ENCODE peak calls at places on chromosomes 11 and 22, in four cellular contexts. R is A549, H is prostate gland, D is fibroblast of pulmonary artery. U is an unnamed sample.

GRCh38 chr11:113006916-113007445 is 45.8 kb downstream of the NCAM1 start:
- DNase-seq in R (no peak), H (no peak), D (peak; percentile 19), U (no peak)

GRCh38 chr11:90326647-90327046 is 103.8 kb upstream of the CHORDC1 start:
- DNase-seq in R (no peak), H (no peak), D (no peak), U (no peak)

GRCh38 chr22:28952857-28953256 is 69.5 kb downstream of the ZNRF3 start:
- DNase-seq in R (no peak), H (peak; percentile 33), D (peak; percentile 25), U (peak; percentile 43)

GRCh38 chr11:64799256-64799924 is 3.6 kb downstream of the MAP4K2 start:
- DNase-seq in R (no peak), H (no peak), D (no peak), U (no peak)

GRCh38 chr11:115081972-115082371 is 403.6 kb downstream of the NXPE2 start:
- DNase-seq in R (no peak), H (no peak), D (no peak), U (no peak)

GRCh38 chr11:76347391-76347790 is 33.5 kb downstream of the THAP12 start:
- DNase-seq in R (no peak), H (no peak), D (peak; percentile 34), U (no peak)

GRCh38 chr11:46918087-46918751 is at the start of gene LRP4:
- DNase-seq in R (peak; percentile 35), H (peak; percentile 32), D (no peak), U (no peak)

GRCh38 chr11:66484825-66485380 is 4.7 kb downstream of the DPP3 start:
- DNase-seq in R (no peak), H (no peak), D (no peak), U (no peak)

GRCh38 chr11:93579187-93579773 is 36.1 kb upstream of the SMCO4 start:
- DNase-seq in R (no peak), H (no peak), D (no peak), U (no peak)

GRCh38 chr11:61969838-61970452 is 2.5 kb upstream of the FTH1 start:
- DNase-seq in R (peak; percentile 57), H (no peak), D (peak; percentile 95), U (no peak)

GRCh38 chr11:65058419-65059054 is at the start of gene NAALADL1:
- DNase-seq in R (no peak), H (no peak), D (no peak), U (no peak)

GRCh38 chr11:66686100-66686785 is 8.6 kb upstream of the RBM4B start:
- DNase-seq in R (no peak), H (peak; percentile 86), D (no peak), U (no peak)

U was measured in lung.